ENCODE peak calls at places on chromosomes 16 and 17, in eight cellular contexts. One of them, this sample, is unnamed.

GRCh38 chr17:1324201-1324750 is 44.8 kb downstream of the TRARG1 start:
- DNase-seq in lower lobe of right lung: no peak
- DNase-seq in activated CD8-positive, alpha-beta memory T cell treated with anti-CD3 and anti-CD28 coated beads for 48 hours: no peak
- DNase-seq in memory B cell: no peak
- DNase-seq in stimulated activated CD4-positive, alpha-beta T cell treated with anti-CD3 and anti-CD28 coated beads, Interleukin-4, amount 100 ng/mL, for 1 hour: no peak
- DNase-seq in left lung: no peak
- DNase-seq in GM23248: no peak
- DNase-seq in HFFc6: no peak
- DNase-seq in this sample: no peak

GRCh38 chr17:31581022-31581483 is 189.6 kb downstream of the RAB11FIP4 start:
- DNase-seq in lower lobe of right lung: peak
- DNase-seq in activated CD8-positive, alpha-beta memory T cell treated with anti-CD3 and anti-CD28 coated beads for 48 hours: no peak
- DNase-seq in memory B cell: no peak
- DNase-seq in stimulated activated CD4-positive, alpha-beta T cell treated with anti-CD3 and anti-CD28 coated beads, Interleukin-4, amount 100 ng/mL, for 1 hour: no peak
- DNase-seq in left lung: peak
- DNase-seq in GM23248: peak
- DNase-seq in HFFc6: peak
- DNase-seq in this sample: peak

GRCh38 chr16:8583199-8583598 is 7.1 kb downstream of the TMEM114 start:
- DNase-seq in lower lobe of right lung: no peak
- DNase-seq in activated CD8-positive, alpha-beta memory T cell treated with anti-CD3 and anti-CD28 coated beads for 48 hours: no peak
- DNase-seq in memory B cell: no peak
- DNase-seq in stimulated activated CD4-positive, alpha-beta T cell treated with anti-CD3 and anti-CD28 coated beads, Interleukin-4, amount 100 ng/mL, for 1 hour: no peak
- DNase-seq in left lung: no peak
- DNase-seq in GM23248: peak
- DNase-seq in HFFc6: no peak
- DNase-seq in this sample: no peak

GRCh38 chr17:35973333-35974260 is 7.7 kb downstream of the CCL16 start:
- DNase-seq in lower lobe of right lung: no peak
- DNase-seq in activated CD8-positive, alpha-beta memory T cell treated with anti-CD3 and anti-CD28 coated beads for 48 hours: no peak
- DNase-seq in memory B cell: no peak
- DNase-seq in stimulated activated CD4-positive, alpha-beta T cell treated with anti-CD3 and anti-CD28 coated beads, Interleukin-4, amount 100 ng/mL, for 1 hour: no peak
- DNase-seq in left lung: no peak
- DNase-seq in GM23248: peak
- DNase-seq in HFFc6: peak
- DNase-seq in this sample: no peak

GRCh38 chr16:1642148-1642547 is 30.0 kb downstream of the CRAMP1 start:
- DNase-seq in lower lobe of right lung: no peak
- DNase-seq in activated CD8-positive, alpha-beta memory T cell treated with anti-CD3 and anti-CD28 coated beads for 48 hours: no peak
- DNase-seq in memory B cell: no peak
- DNase-seq in stimulated activated CD4-positive, alpha-beta T cell treated with anti-CD3 and anti-CD28 coated beads, Interleukin-4, amount 100 ng/mL, for 1 hour: no peak
- DNase-seq in left lung: no peak
- DNase-seq in GM23248: no peak
- DNase-seq in HFFc6: no peak
- DNase-seq in this sample: no peak

GRCh38 chr16:78179666-78180065 is 80.2 kb downstream of the WWOX start:
- DNase-seq in lower lobe of right lung: no peak
- DNase-seq in activated CD8-positive, alpha-beta memory T cell treated with anti-CD3 and anti-CD28 coated beads for 48 hours: no peak
- DNase-seq in memory B cell: no peak
- DNase-seq in stimulated activated CD4-positive, alpha-beta T cell treated with anti-CD3 and anti-CD28 coated beads, Interleukin-4, amount 100 ng/mL, for 1 hour: no peak
- DNase-seq in left lung: no peak
- DNase-seq in GM23248: no peak
- DNase-seq in HFFc6: no peak
- DNase-seq in this sample: no peak

GRCh38 chr17:65742433-65743312 is 181.2 kb upstream of the AXIN2 start:
- DNase-seq in lower lobe of right lung: no peak
- DNase-seq in activated CD8-positive, alpha-beta memory T cell treated with anti-CD3 and anti-CD28 coated beads for 48 hours: no peak
- DNase-seq in memory B cell: no peak
- DNase-seq in stimulated activated CD4-positive, alpha-beta T cell treated with anti-CD3 and anti-CD28 coated beads, Interleukin-4, amount 100 ng/mL, for 1 hour: no peak
- DNase-seq in left lung: no peak
- DNase-seq in GM23248: peak
- DNase-seq in HFFc6: peak
- DNase-seq in this sample: peak

GRCh38 chr16:11672206-11673090 is 4.2 kb downstream of the SNN start:
- DNase-seq in lower lobe of right lung: no peak
- DNase-seq in activated CD8-positive, alpha-beta memory T cell treated with anti-CD3 and anti-CD28 coated beads for 48 hours: no peak
- DNase-seq in memory B cell: peak
- DNase-seq in stimulated activated CD4-positive, alpha-beta T cell treated with anti-CD3 and anti-CD28 coated beads, Interleukin-4, amount 100 ng/mL, for 1 hour: no peak
- DNase-seq in left lung: no peak
- DNase-seq in GM23248: no peak
- DNase-seq in HFFc6: no peak
- DNase-seq in this sample: no peak

GRCh38 chr17:7330099-7331015 is 1.2 kb upstream of the NEURL4 start:
- DNase-seq in lower lobe of right lung: peak
- DNase-seq in activated CD8-positive, alpha-beta memory T cell treated with anti-CD3 and anti-CD28 coated beads for 48 hours: no peak
- DNase-seq in memory B cell: peak
- DNase-seq in stimulated activated CD4-positive, alpha-beta T cell treated with anti-CD3 and anti-CD28 coated beads, Interleukin-4, amount 100 ng/mL, for 1 hour: peak
- DNase-seq in left lung: peak
- DNase-seq in GM23248: peak
- DNase-seq in HFFc6: peak
- DNase-seq in this sample: no peak

GRCh38 chr17:37848690-37849616 is 75.3 kb upstream of the TBC1D3K start:
- DNase-seq in lower lobe of right lung: no peak
- DNase-seq in activated CD8-positive, alpha-beta memory T cell treated with anti-CD3 and anti-CD28 coated beads for 48 hours: no peak
- DNase-seq in memory B cell: no peak
- DNase-seq in stimulated activated CD4-positive, alpha-beta T cell treated with anti-CD3 and anti-CD28 coated beads, Interleukin-4, amount 100 ng/mL, for 1 hour: no peak
- DNase-seq in left lung: no peak
- DNase-seq in GM23248: peak
- DNase-seq in HFFc6: peak
- DNase-seq in this sample: peak

GRCh38 chr16:12119037-12119436 is 142.5 kb downstream of the SNX29 start:
- DNase-seq in lower lobe of right lung: no peak
- DNase-seq in activated CD8-positive, alpha-beta memory T cell treated with anti-CD3 and anti-CD28 coated beads for 48 hours: no peak
- DNase-seq in memory B cell: no peak
- DNase-seq in stimulated activated CD4-positive, alpha-beta T cell treated with anti-CD3 and anti-CD28 coated beads, Interleukin-4, amount 100 ng/mL, for 1 hour: no peak
- DNase-seq in left lung: no peak
- DNase-seq in GM23248: no peak
- DNase-seq in HFFc6: no peak
- DNase-seq in this sample: no peak

GRCh38 chr16:72198021-72198420 is 26.1 kb upstream of the PMFBP1 start:
- DNase-seq in lower lobe of right lung: no peak
- DNase-seq in activated CD8-positive, alpha-beta memory T cell treated with anti-CD3 and anti-CD28 coated beads for 48 hours: no peak
- DNase-seq in memory B cell: no peak
- DNase-seq in stimulated activated CD4-positive, alpha-beta T cell treated with anti-CD3 and anti-CD28 coated beads, Interleukin-4, amount 100 ng/mL, for 1 hour: no peak
- DNase-seq in left lung: peak
- DNase-seq in GM23248: peak
- DNase-seq in HFFc6: peak
- DNase-seq in this sample: peak

GRCh38 chr17:19346351-19347255 is 15.9 kb downstream of the B9D1 start:
- DNase-seq in lower lobe of right lung: no peak
- DNase-seq in activated CD8-positive, alpha-beta memory T cell treated with anti-CD3 and anti-CD28 coated beads for 48 hours: no peak
- DNase-seq in memory B cell: no peak
- DNase-seq in stimulated activated CD4-positive, alpha-beta T cell treated with anti-CD3 and anti-CD28 coated beads, Interleukin-4, amount 100 ng/mL, for 1 hour: no peak
- DNase-seq in left lung: no peak
- DNase-seq in GM23248: peak
- DNase-seq in HFFc6: peak
- DNase-seq in this sample: peak

GRCh38 chr17:40303009-40303657 is 5.8 kb upstream of the RARA start:
- DNase-seq in lower lobe of right lung: no peak
- DNase-seq in activated CD8-positive, alpha-beta memory T cell treated with anti-CD3 and anti-CD28 coated beads for 48 hours: no peak
- DNase-seq in memory B cell: peak
- DNase-seq in stimulated activated CD4-positive, alpha-beta T cell treated with anti-CD3 and anti-CD28 coated beads, Interleukin-4, amount 100 ng/mL, for 1 hour: no peak
- DNase-seq in left lung: no peak
- DNase-seq in GM23248: peak
- DNase-seq in HFFc6: peak
- DNase-seq in this sample: peak

GRCh38 chr17:19768046-19768782 is 20.1 kb upstream of the ALDH3A1 start:
- DNase-seq in lower lobe of right lung: no peak
- DNase-seq in activated CD8-positive, alpha-beta memory T cell treated with anti-CD3 and anti-CD28 coated beads for 48 hours: no peak
- DNase-seq in memory B cell: no peak
- DNase-seq in stimulated activated CD4-positive, alpha-beta T cell treated with anti-CD3 and anti-CD28 coated beads, Interleukin-4, amount 100 ng/mL, for 1 hour: no peak
- DNase-seq in left lung: no peak
- DNase-seq in GM23248: no peak
- DNase-seq in HFFc6: no peak
- DNase-seq in this sample: no peak

GRCh38 chr16:51896013-51896412 is 650.9 kb downstream of the TOX3 start:
- DNase-seq in lower lobe of right lung: no peak
- DNase-seq in activated CD8-positive, alpha-beta memory T cell treated with anti-CD3 and anti-CD28 coated beads for 48 hours: no peak
- DNase-seq in memory B cell: no peak
- DNase-seq in stimulated activated CD4-positive, alpha-beta T cell treated with anti-CD3 and anti-CD28 coated beads, Interleukin-4, amount 100 ng/mL, for 1 hour: no peak
- DNase-seq in left lung: no peak
- DNase-seq in GM23248: no peak
- DNase-seq in HFFc6: no peak
- DNase-seq in this sample: no peak

GRCh38 chr17:75078097-75079022 is 9.4 kb upstream of the SLC16A5 start:
- DNase-seq in lower lobe of right lung: peak
- DNase-seq in activated CD8-positive, alpha-beta memory T cell treated with anti-CD3 and anti-CD28 coated beads for 48 hours: no peak
- DNase-seq in memory B cell: no peak
- DNase-seq in stimulated activated CD4-positive, alpha-beta T cell treated with anti-CD3 and anti-CD28 coated beads, Interleukin-4, amount 100 ng/mL, for 1 hour: no peak
- DNase-seq in left lung: no peak
- DNase-seq in GM23248: peak
- DNase-seq in HFFc6: peak
- DNase-seq in this sample: no peak

GRCh38 chr16:86534779-86535605 is 20.0 kb downstream of the MTHFSD start:
- DNase-seq in lower lobe of right lung: no peak
- DNase-seq in activated CD8-positive, alpha-beta memory T cell treated with anti-CD3 and anti-CD28 coated beads for 48 hours: no peak
- DNase-seq in memory B cell: no peak
- DNase-seq in stimulated activated CD4-positive, alpha-beta T cell treated with anti-CD3 and anti-CD28 coated beads, Interleukin-4, amount 100 ng/mL, for 1 hour: no peak
- DNase-seq in left lung: no peak
- DNase-seq in GM23248: no peak
- DNase-seq in HFFc6: no peak
- DNase-seq in this sample: no peak

GRCh38 chr16:59633996-59634579 is 900.0 kb upstream of the GOT2 start:
- DNase-seq in lower lobe of right lung: no peak
- DNase-seq in activated CD8-positive, alpha-beta memory T cell treated with anti-CD3 and anti-CD28 coated beads for 48 hours: no peak
- DNase-seq in memory B cell: no peak
- DNase-seq in stimulated activated CD4-positive, alpha-beta T cell treated with anti-CD3 and anti-CD28 coated beads, Interleukin-4, amount 100 ng/mL, for 1 hour: no peak
- DNase-seq in left lung: no peak
- DNase-seq in GM23248: peak
- DNase-seq in HFFc6: peak
- DNase-seq in this sample: peak

GRCh38 chr17:6110592-6110991 is 40.4 kb downstream of the WSCD1 start:
- DNase-seq in lower lobe of right lung: no peak
- DNase-seq in activated CD8-positive, alpha-beta memory T cell treated with anti-CD3 and anti-CD28 coated beads for 48 hours: no peak
- DNase-seq in memory B cell: no peak
- DNase-seq in stimulated activated CD4-positive, alpha-beta T cell treated with anti-CD3 and anti-CD28 coated beads, Interleukin-4, amount 100 ng/mL, for 1 hour: no peak
- DNase-seq in left lung: no peak
- DNase-seq in GM23248: no peak
- DNase-seq in HFFc6: no peak
- DNase-seq in this sample: no peak

GRCh38 chr16:81094771-81095251 is 1.4 kb downstream of the GCSH start:
- DNase-seq in lower lobe of right lung: no peak
- DNase-seq in activated CD8-positive, alpha-beta memory T cell treated with anti-CD3 and anti-CD28 coated beads for 48 hours: no peak
- DNase-seq in memory B cell: no peak
- DNase-seq in stimulated activated CD4-positive, alpha-beta T cell treated with anti-CD3 and anti-CD28 coated beads, Interleukin-4, amount 100 ng/mL, for 1 hour: no peak
- DNase-seq in left lung: no peak
- DNase-seq in GM23248: peak
- DNase-seq in HFFc6: no peak
- DNase-seq in this sample: no peak

This sample was measured in SJSA1.